ENCODE peak calls at places on chromosomes 5 and 9, in six cellular contexts. E is PC-9; Z is CD4-positive, CD25-positive, alpha-beta regulatory T cell; M is mammary epithelial cell; X is HCT116; H is CD8-positive, alpha-beta T cell. S is an unnamed sample. For H3K4me1, the result is how much of the 10 kb centered on the place peaks cover.

GRCh38 chr9:26856413-26857032 is 36.1 kb downstream of the CAAP1 start:
- DNase-seq in E (peak), Z (peak), M (peak), X (peak), H (no peak), S (peak)

GRCh38 chr5:87308024-87308423 is 40.3 kb downstream of the RASA1 start:
- DNase-seq in E (no peak), Z (no peak), M (no peak), X (no peak), H (no peak), S (no peak)

GRCh38 chr5:142798099-142798768 is 28.1 kb downstream of the ARHGAP26 start:
- DNase-seq in E (no peak), Z (peak), M (no peak), X (no peak), H (peak), S (no peak)

GRCh38 chr9:34651876-34652602 is at the start of gene IL11RA:
- DNase-seq in E (peak), Z (peak), M (peak), X (peak), H (no peak), S (peak)

GRCh38 chr5:105350406-105351140 is 1788.0 kb upstream of the NUDT12 start:
- DNase-seq in E (no peak), Z (no peak), M (peak), X (no peak), H (no peak), S (no peak)

GRCh38 chr5:78537821-78538220 is 110.8 kb downstream of the LHFPL2 start:
- DNase-seq in E (no peak), Z (no peak), M (peak), X (no peak), H (no peak), S (no peak)

GRCh38 chr5:178420424-178420823 is 169.8 kb downstream of the COL23A1 start:
- DNase-seq in E (no peak), Z (no peak), M (no peak), X (no peak), H (no peak), S (no peak)

GRCh38 chr9:73118898-73119554 is 32.6 kb upstream of the ANXA1 start:
- DNase-seq in E (peak), Z (no peak), M (peak), X (peak), H (no peak), S (no peak)

GRCh38 chr9:87500491-87500890 is 2.8 kb downstream of the DAPK1 start:
- DNase-seq in E (no peak), Z (no peak), M (no peak), X (no peak), H (no peak), S (no peak)

GRCh38 chr9:78054180-78054579 is 22.6 kb upstream of the GNAQ start:
- DNase-seq in E (no peak), Z (peak), M (peak), X (no peak), H (no peak), S (no peak)

GRCh38 chr5:172505840-172506638 is 51.7 kb upstream of the SH3PXD2B start:
- DNase-seq in E (no peak), Z (no peak), M (no peak), X (no peak), H (no peak), S (no peak)

GRCh38 chr5:73748510-73749410 is 122.8 kb downstream of the ARHGEF28 start:
- DNase-seq in E (no peak), Z (no peak), M (no peak), X (no peak), H (no peak), S (no peak)

GRCh38 chr5:31186672-31187267 is 6.7 kb upstream of the CDH6 start:
- DNase-seq in E (no peak), Z (peak), M (peak), X (peak), H (no peak), S (no peak)

GRCh38 chr5:68319316-68320093 is 103.9 kb downstream of the PIK3R1 start:
- DNase-seq in E (peak), Z (no peak), M (peak), X (no peak), H (no peak), S (no peak)

GRCh38 chr5:56255521-56255920 is 22.4 kb upstream of the ANKRD55 start:
- DNase-seq in E (no peak), Z (no peak), M (no peak), X (no peak), H (no peak), S (no peak)

GRCh38 chr9:116380496-116380995 is 227.0 kb downstream of the PAPPA start:
- DNase-seq in E (no peak), Z (no peak), M (no peak), X (no peak), H (no peak), S (no peak)

GRCh38 chr9:89854715-89855475 is 250.1 kb downstream of the GADD45G start:
- DNase-seq in E (no peak), Z (no peak), M (no peak), X (no peak), H (no peak), S (peak)

GRCh38 chr9:14616188-14616982 is 76.8 kb downstream of the ZDHHC21 start:
- DNase-seq in E (no peak), Z (peak), M (peak), X (peak), H (no peak), S (no peak)

GRCh38 chr9:101957705-101958104 is 219.3 kb upstream of the GRIN3A start:
- DNase-seq in E (no peak), Z (no peak), M (no peak), X (no peak), H (no peak), S (no peak)

GRCh38 chr5:11476866-11477265 is 427.4 kb downstream of the CTNND2 start:
- DNase-seq in E (no peak), Z (no peak), M (no peak), X (no peak), H (no peak), S (no peak)

DNA sequence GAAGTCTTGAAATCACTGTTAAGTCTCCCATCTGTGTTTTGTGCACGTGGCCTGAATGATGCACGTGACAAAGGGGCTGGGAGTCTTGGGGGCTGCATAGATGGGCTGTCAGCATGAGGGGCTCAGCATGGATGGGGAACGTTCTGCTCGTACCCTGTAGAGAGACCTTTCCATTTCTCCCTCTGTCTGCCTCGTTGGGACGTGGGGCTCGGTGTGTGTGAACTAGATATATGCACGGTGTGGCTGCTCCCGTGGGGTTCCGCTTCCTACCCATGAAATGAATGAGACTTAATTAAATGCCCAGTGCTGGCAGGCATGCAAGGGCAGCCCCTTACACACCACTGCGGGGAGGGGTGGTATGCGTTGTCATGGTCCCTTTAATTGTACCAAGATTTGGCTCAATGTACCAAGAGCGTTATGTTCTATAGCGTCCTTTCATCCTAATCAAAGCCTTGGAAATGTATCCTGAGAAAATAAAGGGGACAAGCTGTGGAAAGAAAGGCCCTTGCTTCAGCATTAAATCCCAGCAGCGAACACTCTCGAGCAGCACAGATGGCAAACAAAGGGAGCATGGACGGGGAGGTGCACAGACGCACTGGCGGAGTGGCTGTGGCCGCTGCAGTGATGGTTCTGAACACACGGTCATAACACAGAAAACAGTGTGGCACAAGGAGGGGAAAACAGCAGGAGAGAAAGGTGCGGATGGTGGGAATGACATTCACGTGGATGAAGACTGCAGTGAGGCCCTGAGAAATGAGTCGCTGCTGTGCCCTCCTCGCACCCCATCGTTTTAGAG is 66.8 kb downstream of the RASGEF1C start:
- DNase-seq in E (no peak), Z (no peak), M (no peak), X (no peak), H (no peak), S (no peak)
- H3K27ac ChIP-seq in E (no peak), Z (no peak), M (no peak), X (no peak), H (no peak), S (no peak)

GRCh38 chr5:34529581-34530331 is 126.4 kb upstream of the RAI14 start:
- DNase-seq in E (no peak), Z (no peak), M (peak), X (no peak), H (no peak), S (no peak)
- H3K4me1 ChIP-seq in E (half or more), Z (under half), M (under half), X (under half), H (under half), S (under half)

DNA sequence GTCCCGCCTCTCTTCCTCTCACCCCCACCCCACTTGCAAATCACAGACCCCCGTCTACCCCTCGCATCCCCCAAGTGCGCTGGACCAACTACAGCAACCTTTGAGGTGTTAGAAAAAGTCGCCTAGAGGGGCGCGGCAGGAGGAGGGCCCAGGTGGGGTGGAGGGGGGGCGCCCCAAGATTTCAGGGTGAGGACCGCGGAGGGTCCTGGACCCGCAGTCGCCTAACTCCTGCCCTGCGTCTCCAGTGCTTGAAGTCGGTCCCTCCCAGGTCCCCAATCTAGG is 381 bp upstream of the EGFLAM start:
- DNase-seq in E (no peak), Z (no peak), M (no peak), X (no peak), H (no peak), S (no peak)
- H3K27ac ChIP-seq in E (no peak), Z (no peak), M (no peak), X (no peak), H (no peak), S (no peak)

GRCh38 chr9:136665704-136666363 is 3.1 kb downstream of the EGFL7 start:
- DNase-seq in E (no peak), Z (no peak), M (no peak), X (no peak), H (no peak), S (no peak)

GRCh38 chr9:136664000-136664798 is 1.5 kb downstream of the EGFL7 start:
- DNase-seq in E (no peak), Z (no peak), M (no peak), X (no peak), H (no peak), S (no peak)

GRCh38 chr9:136665111-136665703 is 2.5 kb downstream of the EGFL7 start:
- DNase-seq in E (no peak), Z (no peak), M (no peak), X (no peak), H (no peak), S (no peak)

GRCh38 chr9:136663311-136663679 is 579 bp downstream of the EGFL7 start:
- DNase-seq in E (no peak), Z (no peak), M (no peak), X (no peak), H (no peak), S (no peak)

DNA sequence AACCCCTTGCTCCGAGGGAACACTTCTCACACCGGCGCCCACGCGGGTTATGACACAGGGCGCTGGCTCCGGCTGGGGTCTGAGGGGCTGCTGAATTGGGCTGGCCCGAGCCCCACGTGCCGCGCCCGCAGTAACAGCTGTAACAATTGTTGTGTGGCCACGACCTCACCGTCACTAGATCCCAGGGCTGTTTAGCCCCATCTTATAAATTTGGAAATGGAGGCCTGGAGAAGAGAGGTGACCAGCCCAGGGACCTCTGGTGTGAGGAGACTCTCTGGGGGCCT is 2.0 kb downstream of the EGFL7 start:
- DNase-seq in E (no peak), Z (no peak), M (no peak), X (no peak), H (no peak), S (no peak)
- H3K4me1 ChIP-seq in E (under half), Z (under half), M (under half), X (under half), H (under half), S (under half)

GRCh38 chr5:168282120-168282519 is 9.3 kb upstream of the WWC1 start:
- DNase-seq in E (no peak), Z (no peak), M (no peak), X (no peak), H (no peak), S (no peak)
- H3K27ac ChIP-seq in E (no peak), Z (no peak), M (no peak), X (no peak), H (no peak), S (no peak)

DNA sequence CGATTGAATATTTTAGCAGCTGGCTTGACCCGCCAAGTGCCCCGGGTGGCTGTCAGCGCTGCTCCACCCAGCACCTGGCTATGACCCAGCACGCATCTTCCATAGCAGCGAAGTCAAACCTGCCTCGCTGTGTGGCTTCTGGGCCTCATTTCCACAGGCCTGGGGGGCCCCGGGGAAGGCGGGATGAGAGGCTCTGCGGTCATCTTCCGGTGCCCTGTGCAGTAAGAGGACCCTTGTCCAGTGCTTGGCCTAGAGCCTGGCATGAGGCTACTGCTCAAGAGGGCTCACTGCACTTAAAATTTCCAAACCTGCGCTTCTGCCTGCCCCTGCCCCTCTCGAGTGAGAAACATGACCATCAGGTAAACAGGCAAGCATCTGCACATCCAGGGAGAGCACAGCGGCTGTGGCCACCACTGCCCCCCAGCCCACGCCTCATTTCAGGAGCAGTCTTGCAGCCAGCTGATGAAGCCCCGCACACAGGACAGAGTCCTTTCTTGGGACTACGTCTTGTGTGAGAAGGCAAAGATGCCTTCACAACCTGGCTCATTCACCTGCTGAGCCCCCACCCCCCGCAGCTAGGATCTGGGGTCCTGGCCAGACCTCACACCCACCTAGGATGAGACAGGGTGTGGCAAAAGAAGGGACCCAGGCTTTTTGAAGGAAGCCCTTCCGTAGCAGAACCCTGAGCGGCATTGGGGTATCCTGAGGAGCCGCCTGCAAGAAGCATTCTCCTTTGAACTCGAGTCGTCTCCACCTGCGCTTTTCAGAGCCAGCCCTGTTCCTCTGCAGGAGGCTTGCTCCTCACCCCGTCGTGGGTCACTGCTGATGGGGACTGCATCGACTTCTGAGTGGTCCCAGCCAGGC is 69.4 kb upstream of the UNC5A start:
- DNase-seq in E (no peak), Z (no peak), M (no peak), X (no peak), H (no peak), S (peak)
- H3K4me1 ChIP-seq in E (under half), Z (under half), M (under half), X (under half), H (under half), S (under half)

GRCh38 chr5:157821822-157822622 is 36.9 kb downstream of the CLINT1 start:
- DNase-seq in E (no peak), Z (peak), M (peak), X (no peak), H (no peak), S (no peak)
- H3K27ac ChIP-seq in E (no peak), Z (no peak), M (no peak), X (no peak), H (no peak), S (no peak)

S was measured in Peyer's patch.